ENCODE peak calls at places on chromosomes 12 and 14, in seven cellular contexts. K, P, O, X, L, S and U are unnamed samples.

GRCh38 chr14:90301580-90302181 is 30.1 kb downstream of the NRDE2 start:
- DNase-seq in K (no peak), P (no peak), O (peak; percentile 53), X (no peak), L (peak; percentile 50), S (peak; percentile 41), U (peak; percentile 15)

GRCh38 chr12:113980537-113981337 is 14.6 kb upstream of the RBM19 start:
- DNase-seq in K (peak; percentile 76), P (peak; percentile 9), O (peak; percentile 39), X (peak; percentile 21), L (peak; percentile 68), S (peak; percentile 79), U (peak; percentile 89)

GRCh38 chr14:73729556-73730265 is 15.5 kb upstream of the PNMA1 start:
- DNase-seq in K (peak; percentile 41), P (no peak), O (no peak), X (no peak), L (no peak), S (no peak), U (no peak)

GRCh38 chr12:1691123-1692007 is 495 bp downstream of the ADIPOR2 start:
- DNase-seq in K (peak; percentile 88), P (peak; percentile 18), O (peak; percentile 10), X (peak; percentile 77), L (peak; percentile 43), S (peak; percentile 46), U (peak; percentile 92)

GRCh38 chr14:41824441-41824840 is 217.8 kb downstream of the LRFN5 start:
- DNase-seq in K (no peak), P (no peak), O (no peak), X (no peak), L (no peak), S (no peak), U (no peak)

GRCh38 chr12:29899212-29899931 is 115.6 kb upstream of the TMTC1 start:
- DNase-seq in K (no peak), P (no peak), O (no peak), X (no peak), L (no peak), S (no peak), U (no peak)

GRCh38 chr14:21087294-21088091 is 11.0 kb downstream of the ZNF219 start:
- DNase-seq in K (peak; percentile 89), P (peak; percentile 89), O (peak; percentile 83), X (no peak), L (peak; percentile 91), S (peak; percentile 57), U (peak; percentile 86)

GRCh38 chr12:47995976-47996375 is 8.3 kb downstream of the COL2A1 start:
- DNase-seq in K (no peak), P (no peak), O (no peak), X (no peak), L (peak; percentile 25), S (no peak), U (no peak)

GRCh38 chr14:37194698-37195097 is 3.0 kb upstream of the MIPOL1 start:
- DNase-seq in K (no peak), P (no peak), O (no peak), X (no peak), L (no peak), S (no peak), U (no peak)

GRCh38 chr14:38616959-38617358 is 361.1 kb upstream of the CLEC14A start:
- DNase-seq in K (no peak), P (peak; percentile 16), O (no peak), X (no peak), L (peak; percentile 18), S (peak; percentile 5), U (no peak)

GRCh38 chr12:91144053-91144452 is 32.8 kb upstream of the LUM start:
- DNase-seq in K (no peak), P (no peak), O (no peak), X (no peak), L (peak; percentile 26), S (peak; percentile 69), U (no peak)

GRCh38 chr12:55829967-55830600 is 697 bp upstream of the DNAJC14 start:
- DNase-seq in K (peak; percentile 82), P (peak; percentile 35), O (no peak), X (peak; percentile 34), L (no peak), S (peak; percentile 13), U (peak; percentile 78)

GRCh38 chr12:56029166-56029519 is 8.3 kb downstream of the IKZF4 start:
- DNase-seq in K (no peak), P (peak; percentile 60), O (no peak), X (no peak), L (peak; percentile 50), S (no peak), U (no peak)

GRCh38 chr12:121592323-121592722 is 11.5 kb upstream of the KDM2B start:
- DNase-seq in K (no peak), P (no peak), O (no peak), X (no peak), L (no peak), S (no peak), U (no peak)

GRCh38 chr12:80752464-80752863 is 35.8 kb downstream of the MYF5 start:
- DNase-seq in K (no peak), P (no peak), O (no peak), X (no peak), L (peak; percentile 34), S (no peak), U (no peak)

GRCh38 chr12:22100952-22101748 is 55.1 kb downstream of the CMAS start:
- DNase-seq in K (peak; percentile 38), P (peak; percentile 46), O (peak; percentile 42), X (no peak), L (peak; percentile 55), S (peak; percentile 82), U (peak; percentile 63)

GRCh38 chr12:116773276-116773731 is 35.2 kb downstream of the RNFT2 start:
- DNase-seq in K (peak; percentile 63), P (no peak), O (no peak), X (no peak), L (peak; percentile 23), S (peak; percentile 35), U (peak; percentile 15)

GRCh38 chr14:75257241-75257640 is 21.4 kb upstream of the FOS start:
- DNase-seq in K (peak; percentile 22), P (peak; percentile 64), O (no peak), X (no peak), L (peak; percentile 33), S (peak; percentile 88), U (no peak)

GRCh38 chr12:68263366-68263765 is 10.0 kb upstream of the IL22 start:
- DNase-seq in K (no peak), P (peak; percentile 95), O (no peak), X (no peak), L (peak; percentile 52), S (no peak), U (no peak)

GRCh38 chr12:25570418-25570817 is 17.3 kb upstream of the LMNTD1 start:
- DNase-seq in K (no peak), P (no peak), O (no peak), X (no peak), L (no peak), S (no peak), U (no peak)

GRCh38 chr14:33933386-33933934 is 17.4 kb downstream of the EGLN3 start:
- DNase-seq in K (no peak), P (no peak), O (no peak), X (no peak), L (no peak), S (no peak), U (no peak)

GRCh38 chr14:53850714-53851296 is 105.8 kb downstream of the BMP4 start:
- DNase-seq in K (no peak), P (peak; percentile 69), O (peak; percentile 51), X (no peak), L (peak; percentile 77), S (peak; percentile 25), U (no peak)

GRCh38 chr14:39773387-39773786 is 341.2 kb upstream of the FBXO33 start:
- DNase-seq in K (no peak), P (no peak), O (no peak), X (no peak), L (no peak), S (no peak), U (no peak)

GRCh38 chr14:95979339-95980042 is 59.7 kb upstream of the C14orf132 start:
- DNase-seq in K (peak; percentile 52), P (no peak), O (no peak), X (no peak), L (peak; percentile 10), S (peak; percentile 7), U (peak; percentile 65)

GRCh38 chr14:23406244-23406643 is 1.8 kb downstream of the MYH6 start:
- DNase-seq in K (peak; percentile 35), P (no peak), O (no peak), X (no peak), L (no peak), S (peak; percentile 6), U (no peak)

GRCh38 chr12:58302487-58303011 is 361.2 kb downstream of the ATP23 start:
- DNase-seq in K (no peak), P (no peak), O (no peak), X (no peak), L (no peak), S (peak; percentile 13), U (no peak)

GRCh38 chr12:46507766-46508165 is 135.2 kb upstream of the SLC38A2 start:
- DNase-seq in K (no peak), P (peak; percentile 40), O (no peak), X (no peak), L (peak; percentile 25), S (peak; percentile 26), U (no peak)

GRCh38 chr12:109258607-109259544 is 50.2 kb downstream of the FOXN4 start:
- DNase-seq in K (no peak), P (no peak), O (no peak), X (no peak), L (no peak), S (no peak), U (no peak)

GRCh38 chr12:19575307-19576243 is 136.3 kb downstream of the AEBP2 start:
- DNase-seq in K (no peak), P (peak; percentile 20), O (peak; percentile 88), X (no peak), L (peak; percentile 89), S (peak; percentile 68), U (no peak)

GRCh38 chr12:100995771-100996170 is 201.2 kb downstream of the ANO4 start:
- DNase-seq in K (no peak), P (no peak), O (no peak), X (no peak), L (no peak), S (no peak), U (no peak)

GRCh38 chr14:89331398-89331797 is 85.6 kb downstream of the FOXN3 start:
- DNase-seq in K (no peak), P (no peak), O (no peak), X (no peak), L (no peak), S (no peak), U (no peak)

GRCh38 chr14:71698027-71698426 is 234.2 kb upstream of the RGS6 start:
- DNase-seq in K (no peak), P (no peak), O (no peak), X (no peak), L (no peak), S (no peak), U (no peak)

GRCh38 chr12:112239881-112240280 is 114.5 kb downstream of the TRAFD1 start:
- DNase-seq in K (no peak), P (no peak), O (no peak), X (no peak), L (no peak), S (no peak), U (no peak)